ENCODE peak calls at places on chromosomes 11 and 22, in seven cellular contexts. F is neuronal stem cell, D is H9, H is H1, N is trophoblast cell, T is IMR-90, R is mesendoderm. S is an unnamed sample.
A peak's percentile ranks its signal among the peaks of the same experiment; 100 is the strongest.

GRCh38 chr11:61746654-61747388 is 5.6 kb upstream of the MYRF start:
- DNase-seq in D (no peak), N (no peak), H (no peak), F (no peak), R (no peak), T (no peak), S (no peak)

GRCh38 chr22:48754611-48755331 is 1072.9 kb downstream of the BRD1 start:
- DNase-seq in F (no peak), N (no peak), T (no peak), H (no peak), D (no peak), R (no peak), S (no peak)

GRCh38 chr11:13336246-13336873 is 58.8 kb downstream of the BMAL1 start:
- DNase-seq in R (no peak), D (no peak), F (no peak), T (peak; percentile 47), H (no peak), N (no peak), S (no peak)

GRCh38 chr22:49704345-49705215 is 123.1 kb downstream of the BRD1 start:
- DNase-seq in H (no peak), R (no peak), N (no peak), T (no peak), D (no peak), F (no peak), S (no peak)

GRCh38 chr22:25447067-25447688 is 117.3 kb upstream of the GRK3 start:
- DNase-seq in R (no peak), T (no peak), N (no peak), D (no peak), F (no peak), H (no peak), S (no peak)

GRCh38 chr11:88367310-88367709 is 29.8 kb upstream of the CTSC start:
- DNase-seq in H (no peak), F (no peak), R (no peak), D (no peak), T (no peak), N (no peak), S (no peak)

GRCh38 chr22:19138217-19139000 is 6.0 kb downstream of the ESS2 start:
- DNase-seq in H (no peak), N (no peak), R (no peak), T (no peak), D (no peak), F (no peak), S (no peak)

GRCh38 chr11:41461057-41461681 is 1.7 kb upstream of the LRRC4C start:
- DNase-seq in F (no peak), T (no peak), D (no peak), H (no peak), N (no peak), R (no peak), S (peak; percentile 1)

GRCh38 chr22:43241138-43241597 is 54.2 kb upstream of the TTLL12 start:
- DNase-seq in D (no peak), N (no peak), T (no peak), R (no peak), F (no peak), H (no peak), S (no peak)

GRCh38 chr11:60924110-60924905 is at the start of gene TMEM132A:
- DNase-seq in D (peak; percentile 87), T (peak; percentile 68), R (peak; percentile 92), F (peak; percentile 63), H (no peak), N (peak; percentile 58), S (peak; percentile 80)

GRCh38 chr11:120331301-120331966 is 4.8 kb upstream of the ARHGEF12 start:
- DNase-seq in N (peak; percentile 65), D (no peak), R (no peak), T (peak; percentile 91), H (no peak), F (no peak), S (peak; percentile 89)

GRCh38 chr11:38553033-38553432 is 1955.0 kb upstream of the RAG2 start:
- DNase-seq in N (no peak), H (no peak), F (no peak), R (no peak), D (no peak), T (no peak), S (no peak)

GRCh38 chr22:38549106-38549884 is 20.7 kb downstream of the DMC1 start:
- DNase-seq in R (no peak), H (no peak), D (no peak), F (no peak), T (no peak), N (peak; percentile 62), S (no peak)

GRCh38 chr11:108498046-108498815 is at the start of gene POGLUT3:
- DNase-seq in N (peak; percentile 65), T (peak; percentile 49), R (peak; percentile 68), D (peak; percentile 56), H (peak; percentile 19), F (peak; percentile 55), S (peak; percentile 67)

GRCh38 chr22:50342651-50343540 is at the start of gene PPP6R2:
- DNase-seq in H (no peak), F (peak; percentile 79), N (peak; percentile 95), T (peak; percentile 35), R (peak; percentile 79), D (peak; percentile 78), S (peak; percentile 79)

GRCh38 chr11:29449280-29450074 is 567.4 kb downstream of the KCNA4 start:
- DNase-seq in R (no peak), D (no peak), H (no peak), T (no peak), N (no peak), F (no peak), S (no peak)

GRCh38 chr11:47797633-47798032 is 30.5 kb upstream of the FNBP4 start:
- DNase-seq in F (no peak), T (peak; percentile 89), H (no peak), N (no peak), D (no peak), R (no peak), S (peak; percentile 59)

GRCh38 chr11:118544647-118545010 is 13.6 kb downstream of the TMEM25 start:
- DNase-seq in R (no peak), T (no peak), F (no peak), H (no peak), N (no peak), D (no peak), S (no peak)

GRCh38 chr11:97463891-97464290 is 1074.1 kb downstream of the JRKL start:
- DNase-seq in R (peak; percentile 5), N (no peak), D (no peak), F (no peak), T (no peak), H (no peak), S (no peak)
- H3K4ac ChIP-seq in R (no peak overlapping the region), N (no peak overlapping the region), D (no peak overlapping the region), F (no peak overlapping the region), T (no peak overlapping the region), H (no peak overlapping the region), S (no peak overlapping the region)

GRCh38 chr11:114040706-114041211 is 18.8 kb upstream of the ZBTB16 start:
- DNase-seq in F (no peak), T (peak; percentile 31), H (no peak), R (no peak), N (no peak), D (no peak), S (peak; percentile 90)
- H3K4ac ChIP-seq in F (no peak overlapping the region), T (no peak overlapping the region), H (no peak overlapping the region), R (no peak overlapping the region), N (no peak overlapping the region), D (no peak overlapping the region), S (no peak overlapping the region)

GRCh38 chr11:86893235-86893634 is 62.0 kb downstream of the FZD4 start:
- DNase-seq in H (no peak), N (no peak), D (no peak), T (no peak), R (no peak), F (no peak), S (no peak)

GRCh38 chr11:86891020-86891419 is 64.2 kb downstream of the FZD4 start:
- DNase-seq in F (no peak), D (no peak), N (no peak), H (no peak), R (no peak), T (no peak), S (no peak)

GRCh38 chr11:86888164-86888977 is 66.8 kb downstream of the FZD4 start:
- DNase-seq in F (no peak), N (no peak), H (no peak), R (no peak), D (no peak), T (peak; percentile 79), S (peak; percentile 22)

DNA sequence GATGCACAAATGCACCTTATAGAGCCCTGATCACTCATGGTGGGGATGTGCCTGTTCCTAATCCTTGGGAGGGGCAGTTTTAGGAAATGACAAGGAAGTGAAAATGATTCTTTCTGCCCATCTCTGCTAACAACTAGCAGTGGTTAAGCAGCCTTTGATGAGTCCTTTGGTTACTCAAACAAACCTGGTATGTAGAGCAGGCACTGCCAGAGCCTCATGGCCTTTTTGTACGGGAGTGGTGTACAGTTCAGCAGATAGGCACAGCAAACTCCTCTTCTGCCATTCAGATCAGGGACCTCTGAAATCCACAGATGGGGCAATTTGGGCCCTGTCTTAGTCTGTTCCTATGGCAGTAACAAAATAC is 66.2 kb downstream of the FZD4 start:
- DNase-seq in D (no peak), F (no peak), H (no peak), R (no peak), N (no peak), T (no peak), S (no peak)
- H3K4ac ChIP-seq in D (no peak overlapping the region), F (no peak overlapping the region), H (no peak overlapping the region), R (no peak overlapping the region), N (no peak overlapping the region), T (no peak overlapping the region), S (no peak overlapping the region)

GRCh38 chr11:134925432-134925831 is 513.4 kb upstream of the B3GAT1 start:
- DNase-seq in T (no peak), R (no peak), F (no peak), D (no peak), N (no peak), H (no peak), S (no peak)
- H3K4ac ChIP-seq in T (no peak overlapping the region), R (no peak overlapping the region), F (no peak overlapping the region), D (no peak overlapping the region), N (no peak overlapping the region), H (no peak overlapping the region), S (no peak overlapping the region)

GRCh38 chr11:33292306-33292705 is 35.1 kb downstream of the HIPK3 start:
- DNase-seq in R (no peak), D (no peak), F (no peak), N (no peak), T (no peak), H (no peak), S (no peak)

GRCh38 chr11:33291004-33291777 is 34.0 kb downstream of the HIPK3 start:
- DNase-seq in H (no peak), N (no peak), T (peak; percentile 18), F (no peak), R (no peak), D (no peak), S (peak; percentile 74)

GRCh38 chr11:33296695-33297094 is 39.5 kb downstream of the HIPK3 start:
- DNase-seq in D (no peak), T (no peak), R (no peak), H (no peak), N (no peak), F (no peak), S (no peak)

GRCh38 chr11:33294224-33294623 is 37.0 kb downstream of the HIPK3 start:
- DNase-seq in H (no peak), F (no peak), D (no peak), R (no peak), N (no peak), T (no peak), S (no peak)

DNA sequence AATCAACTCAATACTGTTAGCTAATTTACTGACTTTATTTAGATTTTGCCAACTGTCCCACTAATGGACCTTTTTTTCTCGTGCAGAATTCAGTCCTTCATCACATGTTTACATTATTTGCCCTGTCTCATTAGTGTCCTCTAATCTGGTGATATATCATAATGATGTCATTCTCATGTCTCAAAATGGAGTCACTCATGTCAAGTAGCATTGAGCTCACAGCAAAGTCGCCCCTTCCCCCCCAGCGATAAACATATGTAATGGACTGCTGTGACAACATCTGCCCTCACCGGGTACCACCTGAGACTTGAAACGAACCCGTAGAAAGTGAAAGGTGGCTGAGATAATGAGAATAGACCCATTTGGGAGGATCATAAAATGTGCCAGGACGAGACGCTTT is 37.6 kb downstream of the HIPK3 start:
- DNase-seq in H (no peak), T (no peak), F (no peak), R (no peak), N (no peak), D (no peak), S (no peak)
- H3K4ac ChIP-seq in H (no peak overlapping the region), T (no peak overlapping the region), F (no peak overlapping the region), R (no peak overlapping the region), N (peak overlapping the region; percentile 64), D (no peak overlapping the region), S (no peak overlapping the region)